ENCODE peak calls at places on chromosomes 12 and 14, in six cellular contexts. D is neuronal stem cell, U is H1, S is IMR-90, B is H9, M is mesenchymal stem cell. N is an unnamed sample.

GRCh38 chr14:71597289-71597920 is 334.8 kb upstream of the RGS6 start:
- DNase-seq in D (no peak), U (no peak), S (no peak), B (no peak), M (no peak), N (no peak)

GRCh38 chr12:63900922-63901793 is 56.7 kb downstream of the SRGAP1 start:
- DNase-seq in D (no peak), U (no peak), S (no peak), B (no peak), M (no peak), N (no peak)

GRCh38 chr14:71203306-71203705 is 296.0 kb downstream of the PCNX1 start:
- DNase-seq in D (no peak), U (no peak), S (peak), B (no peak), M (peak), N (no peak)

GRCh38 chr12:122452701-122453285 is 30.3 kb upstream of the CLIP1 start:
- DNase-seq in D (no peak), U (no peak), S (no peak), B (no peak), M (no peak), N (no peak)

GRCh38 chr14:103594265-103594664 is 31.5 kb downstream of the COA8 start:
- DNase-seq in D (peak), U (no peak), S (peak), B (peak), M (peak), N (peak)

GRCh38 chr12:130281157-130281799 is 56.4 kb upstream of the PIWIL1 start:
- DNase-seq in D (peak), U (peak), S (no peak), B (peak), M (no peak), N (no peak)

GRCh38 chr14:106094654-106095189 is 568.3 kb downstream of the TMEM121 start:
- DNase-seq in D (no peak), U (no peak), S (no peak), B (no peak), M (no peak), N (peak)

GRCh38 chr12:9651265-9651729 is 18.2 kb upstream of the CLEC2D start:
- DNase-seq in D (no peak), U (no peak), S (peak), B (no peak), M (peak), N (no peak)

DNA sequence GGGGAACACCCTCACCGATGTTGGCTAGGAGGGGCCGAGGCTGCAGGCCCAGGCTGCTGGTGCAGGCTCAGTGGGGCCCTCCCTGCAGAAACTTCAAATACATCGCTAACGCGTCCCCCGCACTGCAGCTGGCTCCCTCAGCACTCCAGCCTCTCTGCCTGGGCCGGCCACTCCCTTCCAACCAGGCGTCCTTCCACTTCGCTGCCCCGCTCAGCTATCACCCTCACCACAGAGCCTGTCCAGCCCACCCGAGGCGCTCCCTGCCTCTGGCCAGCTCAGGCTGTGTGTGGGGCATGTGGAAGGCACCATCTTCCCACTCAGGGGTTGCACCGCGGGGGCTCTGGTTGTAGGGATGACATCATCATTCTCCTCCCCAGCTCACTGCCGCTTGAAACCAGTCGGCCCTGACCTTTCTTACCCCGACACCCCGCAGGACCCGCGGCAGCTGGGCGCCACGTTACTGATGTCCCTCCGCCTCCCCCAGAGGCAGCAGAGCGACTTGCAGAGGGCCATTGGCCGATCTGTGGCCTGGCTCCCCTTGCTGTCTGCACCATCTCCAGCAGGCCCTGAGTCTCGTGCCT is 199.9 kb upstream of the RTL1 start:
- DNase-seq in D (no peak), U (no peak), S (no peak), B (no peak), M (no peak), N (no peak)
- H2AK5ac ChIP-seq in D (no peak), U (no peak), S (no peak), B (no peak), M (peak), N (no peak)

GRCh38 chr14:96192975-96193805 is 11.4 kb upstream of the BDKRB2 start:
- DNase-seq in D (no peak), U (no peak), S (no peak), B (no peak), M (no peak), N (no peak)
- H2AFZ ChIP-seq in D (no peak), U (no peak), S (no peak), B (no peak), M (no peak), N (no peak)

GRCh38 chr12:6685814-6686213 is 3.4 kb downstream of the ZNF384 start:
- DNase-seq in D (no peak), U (no peak), S (no peak), B (no peak), M (no peak), N (no peak)
- H3K9ac ChIP-seq in D (no peak), U (no peak), S (no peak), B (no peak), M (peak), N (no peak)

DNA sequence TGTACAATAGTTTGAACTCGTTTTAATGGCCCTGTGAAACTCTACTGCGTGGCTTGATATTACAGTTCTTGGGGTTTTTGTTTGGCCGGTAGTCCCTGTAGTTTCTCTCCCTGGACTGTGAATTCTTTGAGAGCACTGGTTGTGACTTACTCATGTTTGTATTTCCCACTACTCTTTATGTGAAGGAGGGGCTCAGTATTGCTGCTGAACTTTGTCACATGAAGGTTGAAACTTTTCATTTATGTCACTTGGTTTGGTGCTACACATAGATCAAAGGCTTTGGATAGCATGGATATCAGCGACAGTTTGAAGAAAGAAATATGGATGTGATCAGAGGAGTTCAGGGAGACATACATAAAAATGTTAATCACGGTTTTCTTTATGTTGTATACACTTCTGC is 1.5 kb upstream of the POU6F1 start:
- DNase-seq in D (no peak), U (no peak), S (no peak), B (no peak), M (no peak), N (no peak)
- H2AK5ac ChIP-seq in D (no peak), U (no peak), S (no peak), B (no peak), M (no peak), N (no peak)

GRCh38 chr12:6362383-6362782 is 13.0 kb downstream of the SCNN1A start:
- DNase-seq in D (no peak), U (no peak), S (no peak), B (no peak), M (no peak), N (no peak)

GRCh38 chr12:6364037-6364360 is 11.4 kb downstream of the SCNN1A start:
- DNase-seq in D (no peak), U (no peak), S (no peak), B (no peak), M (no peak), N (no peak)

GRCh38 chr12:6363010-6363329 is 12.4 kb downstream of the SCNN1A start:
- DNase-seq in D (no peak), U (no peak), S (no peak), B (no peak), M (no peak), N (no peak)

GRCh38 chr12:6361834-6362233 is 13.5 kb downstream of the SCNN1A start:
- DNase-seq in D (no peak), U (no peak), S (no peak), B (peak), M (no peak), N (no peak)

GRCh38 chr12:6363330-6364036 is 11.9 kb downstream of the SCNN1A start:
- DNase-seq in D (no peak), U (no peak), S (peak), B (peak), M (peak), N (peak)
- H2AFZ ChIP-seq in D (peak), U (no peak), S (peak), B (no peak), M (peak), N (peak)

GRCh38 chr12:52120951-52121847 is 41.7 kb downstream of the SMIM41 start:
- DNase-seq in D (no peak), U (no peak), S (peak), B (no peak), M (no peak), N (no peak)

GRCh38 chr12:52121848-52122838 is 42.6 kb downstream of the SMIM41 start:
- DNase-seq in D (peak), U (peak), S (peak), B (peak), M (peak), N (peak)

GRCh38 chr12:52125499-52125900 is 46.0 kb downstream of the SMIM41 start:
- DNase-seq in D (no peak), U (no peak), S (no peak), B (peak), M (no peak), N (no peak)

GRCh38 chr12:52122904-52123303 is 43.4 kb downstream of the SMIM41 start:
- DNase-seq in D (no peak), U (no peak), S (no peak), B (no peak), M (no peak), N (no peak)

GRCh38 chr12:52119398-52120254 is 40.1 kb downstream of the SMIM41 start:
- DNase-seq in D (peak), U (peak), S (no peak), B (peak), M (peak), N (peak)
- H3K9ac ChIP-seq in D (no peak), U (no peak), S (no peak), B (no peak), M (no peak), N (no peak)

GRCh38 chr14:21268612-21269251 is 510 bp downstream of the HNRNPC start:
- DNase-seq in D (peak), U (no peak), S (peak), B (no peak), M (peak), N (peak)
- H2AK5ac ChIP-seq in D (peak), U (peak), S (peak), B (peak), M (peak), N (peak)

N was measured in trophoblast cell.